ENCODE peak calls at places on chromosomes 6 and 20, in nine cellular contexts. T is GM23338, O is breast epithelium, L is endothelial cell of umbilical vein, X is H1, Y is SK-N-SH, B is upper lobe of left lung, M is vagina, Z is stomach. N is an unnamed sample.

GRCh38 chr6:5630636-5631035 is 369.3 kb downstream of the FARS2 start:
- DNase-seq in O (no peak), Y (no peak), T (no peak), B (no peak), M (no peak), L (no peak), X (no peak), Z (no peak), N (no peak)

GRCh38 chr20:59933296-59933848 is at the start of gene SYCP2:
- DNase-seq in M (no peak), X (no peak), Z (peak; percentile 61), B (peak; percentile 91), L (no peak), Y (peak; percentile 95), T (peak; percentile 58), O (peak; percentile 63), N (no peak)

GRCh38 chr6:134675110-134676038 is 274.5 kb downstream of the ALDH8A1 start:
- DNase-seq in X (no peak), Y (no peak), L (no peak), Z (no peak), T (peak; percentile 26), O (no peak), B (no peak), M (no peak), N (no peak)

GRCh38 chr6:150403458-150404245 is 34.8 kb downstream of the IYD start:
- DNase-seq in O (no peak), X (no peak), B (no peak), T (no peak), L (peak; percentile 92), Y (no peak), Z (no peak), M (no peak), N (no peak)

GRCh38 chr6:151647871-151648639 is 154.2 kb downstream of the CCDC170 start:
- DNase-seq in O (no peak), X (peak; percentile 61), B (no peak), Z (no peak), L (peak; percentile 11), T (peak; percentile 90), M (no peak), Y (no peak), N (no peak)

GRCh38 chr20:48826064-48826463 is 1.7 kb downstream of the PREX1 start:
- DNase-seq in T (peak; percentile 82), X (peak; percentile 15), B (no peak), M (no peak), L (no peak), Y (no peak), O (no peak), Z (no peak), N (no peak)

GRCh38 chr6:2804516-2804915 is 37.1 kb downstream of the SERPINB1 start:
- DNase-seq in T (no peak), O (peak; percentile 74), Z (peak; percentile 40), M (no peak), Y (peak; percentile 62), L (peak; percentile 37), X (no peak), B (no peak), N (no peak)

GRCh38 chr20:53922901-53923314 is 147.5 kb downstream of the BCAS1 start:
- DNase-seq in X (no peak), Z (no peak), Y (no peak), M (no peak), O (no peak), L (no peak), T (no peak), B (no peak), N (no peak)

GRCh38 chr6:46796842-46797241 is 3.7 kb downstream of the MEP1A start:
- DNase-seq in X (no peak), O (no peak), Y (no peak), B (no peak), M (no peak), L (no peak), Z (no peak), T (no peak), N (no peak)

GRCh38 chr6:143806282-143807102 is 36.6 kb upstream of the LTV1 start:
- DNase-seq in Y (no peak), M (no peak), Z (no peak), X (no peak), O (no peak), B (no peak), T (no peak), L (peak; percentile 66), N (no peak)

GRCh38 chr20:3218307-3218988 is 9.2 kb downstream of the ITPA start:
- DNase-seq in Y (peak; percentile 95), Z (peak; percentile 75), M (no peak), L (peak; percentile 46), T (peak; percentile 88), X (no peak), O (peak; percentile 66), B (peak; percentile 96), N (no peak)

GRCh38 chr20:49750611-49751396 is 37.1 kb upstream of the B4GALT5 start:
- DNase-seq in Y (no peak), O (no peak), Z (no peak), T (peak; percentile 25), M (no peak), X (no peak), B (no peak), L (no peak), N (no peak)

GRCh38 chr6:10837692-10837996 is 695 bp downstream of the MAK start:
- DNase-seq in Z (no peak), Y (no peak), O (no peak), L (no peak), X (no peak), M (no peak), T (no peak), B (peak; percentile 80), N (no peak)

GRCh38 chr6:15358579-15359327 is 112.9 kb downstream of the JARID2 start:
- DNase-seq in X (no peak), B (no peak), L (no peak), Y (no peak), Z (no peak), O (no peak), T (no peak), M (no peak), N (no peak)

GRCh38 chr6:46312657-46313056 is 141.9 kb upstream of the ENPP5 start:
- DNase-seq in O (no peak), L (no peak), Z (no peak), T (no peak), X (no peak), M (no peak), Y (no peak), B (no peak), N (no peak)

GRCh38 chr20:39070484-39071231 is 108.5 kb downstream of the DHX35 start:
- DNase-seq in M (no peak), L (peak; percentile 25), O (no peak), T (no peak), Y (no peak), X (no peak), B (no peak), Z (no peak), N (no peak)

GRCh38 chr6:167552961-167553360 is 228.1 kb downstream of the TTLL2 start:
- DNase-seq in X (no peak), B (no peak), Y (no peak), Z (no peak), O (no peak), L (no peak), T (no peak), M (no peak), N (no peak)

GRCh38 chr6:80094017-80094416 is 12.5 kb upstream of the BCKDHB start:
- DNase-seq in T (peak; percentile 41), Y (peak; percentile 52), L (peak; percentile 38), O (no peak), B (no peak), X (no peak), Z (no peak), M (no peak), N (no peak)

GRCh38 chr20:58634121-58634817 is 16.8 kb upstream of the STX16 start:
- DNase-seq in B (no peak), Z (no peak), M (no peak), L (peak; percentile 79), O (no peak), Y (no peak), T (no peak), X (no peak), N (no peak)

GRCh38 chr6:134551245-134551960 is 233.5 kb upstream of the SGK1 start:
- DNase-seq in M (no peak), T (no peak), X (no peak), Z (no peak), B (no peak), L (peak; percentile 76), Y (no peak), O (no peak), N (peak; percentile 51)

GRCh38 chr6:143545976-143546547 is 34.5 kb upstream of the FUCA2 start:
- DNase-seq in Y (no peak), M (no peak), Z (no peak), B (no peak), O (no peak), X (no peak), L (peak; percentile 14), T (no peak), N (no peak)

DNA sequence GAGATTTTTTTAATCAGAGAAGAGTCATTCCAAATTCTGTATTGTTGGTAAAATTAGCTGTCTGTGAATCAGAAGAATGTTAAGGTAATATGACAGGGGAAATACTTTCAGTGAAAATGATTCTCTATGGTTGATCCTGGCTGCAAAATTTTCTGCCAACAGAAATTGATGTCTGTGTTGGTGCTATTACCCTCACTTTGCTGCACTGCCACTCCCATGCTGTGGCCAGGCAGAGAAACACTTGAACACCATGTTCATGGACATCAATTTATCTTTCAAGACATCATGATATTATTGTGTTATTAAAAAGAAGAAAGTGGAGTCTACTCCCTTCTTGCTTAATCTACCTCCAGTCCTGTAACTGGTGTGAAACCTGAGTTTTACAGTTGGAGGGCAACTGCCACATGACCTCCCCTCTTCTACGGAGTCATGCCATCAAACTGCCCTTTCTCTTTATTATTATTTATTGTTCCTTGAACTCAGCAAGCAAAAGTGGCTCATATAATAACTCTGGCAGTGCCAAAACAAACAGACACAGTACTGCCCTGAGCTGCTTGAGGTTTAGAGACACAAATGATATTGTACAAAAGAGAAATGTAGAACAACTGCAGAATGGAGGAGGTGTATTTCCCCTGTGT is 288.0 kb upstream of the JAG1 start:
- DNase-seq in M (no peak), Z (no peak), Y (no peak), B (no peak), X (no peak), O (no peak), T (no peak), L (peak; percentile 75), N (no peak)
- TF ChIP-seq POLR2AphosphoS5 in M (no peak), Z (no peak), Y (no peak), B (no peak), X (no peak), O (no peak), T (no peak), L (peak; percentile 43), N (no peak)

GRCh38 chr6:129936329-129937165 is 75.4 kb upstream of the TMEM244 start:
- DNase-seq in Z (peak; percentile 45), T (peak; percentile 90), O (no peak), X (peak; percentile 25), B (no peak), L (peak; percentile 73), Y (no peak), M (no peak), N (peak; percentile 25)
- TF ChIP-seq CTCF in Z (no peak), T (peak; percentile 84), O (peak; percentile 30), X (peak; percentile 67), B (no peak), L (peak; percentile 39), Y (peak; percentile 79), M (no peak), N (peak; percentile 83)

GRCh38 chr6:43670623-43670986 is 17.0 kb downstream of the MRPS18A start:
- DNase-seq in O (no peak), X (no peak), M (no peak), T (no peak), B (no peak), Z (no peak), Y (no peak), L (no peak), N (no peak)
- TF ChIP-seq POLR2AphosphoS5 in O (no peak), X (no peak), M (no peak), T (no peak), B (no peak), Z (no peak), Y (no peak), L (no peak), N (peak; percentile 43)

GRCh38 chr6:28771401-28772267 is 152.2 kb downstream of the TRIM27 start:
- DNase-seq in O (no peak), X (no peak), Y (no peak), T (peak; percentile 92), M (no peak), L (no peak), Z (no peak), B (no peak), N (no peak)
- TF ChIP-seq CTCF in O (no peak), X (peak; percentile 76), Y (peak; percentile 29), T (peak; percentile 69), M (no peak), L (no peak), Z (no peak), B (no peak), N (peak; percentile 72)